ENCODE peak calls at places on chromosome 14, in five cellular contexts. One of them, this sample, is unnamed.
A peak's percentile ranks its signal among the peaks of the same experiment; 100 is the strongest.

GRCh38 chr14:64501326-64502171 is 2.1 kb downstream of the ZBTB25 start:
- DNase-seq in breast epithelium: no peak
- DNase-seq in ovary: peak; percentile 44
- DNase-seq in pancreas: peak; percentile 45
- DNase-seq in uterus: peak; percentile 86
- DNase-seq in this sample: peak; percentile 56

GRCh38 chr14:93980464-93981201 is 4.3 kb upstream of the ASB2 start:
- DNase-seq in breast epithelium: no peak
- DNase-seq in ovary: no peak
- DNase-seq in uterus: peak; percentile 90
- DNase-seq in pancreas: no peak
- DNase-seq in this sample: no peak

GRCh38 chr14:73723411-73723798 is 9.2 kb upstream of the PNMA1 start:
- DNase-seq in pancreas: no peak
- DNase-seq in uterus: no peak
- DNase-seq in ovary: no peak
- DNase-seq in breast epithelium: no peak
- DNase-seq in this sample: no peak

GRCh38 chr14:56119221-56119967 is 1.2 kb downstream of the PELI2 start:
- DNase-seq in breast epithelium: no peak
- DNase-seq in uterus: peak; percentile 28
- DNase-seq in ovary: peak; percentile 48
- DNase-seq in pancreas: peak; percentile 50
- DNase-seq in this sample: peak; percentile 56

GRCh38 chr14:79281244-79282199 is 929.8 kb downstream of the DIO2 start:
- DNase-seq in breast epithelium: no peak
- DNase-seq in uterus: no peak
- DNase-seq in pancreas: no peak
- DNase-seq in ovary: no peak
- DNase-seq in this sample: no peak

GRCh38 chr14:77026930-77027537 is 1.5 kb downstream of the IRF2BPL start:
- DNase-seq in uterus: peak; percentile 39
- DNase-seq in pancreas: peak; percentile 61
- DNase-seq in breast epithelium: no peak
- DNase-seq in ovary: peak; percentile 33
- DNase-seq in this sample: no peak

GRCh38 chr14:76856769-76857168 is 30.6 kb downstream of the LRRC74A start:
- DNase-seq in uterus: no peak
- DNase-seq in ovary: no peak
- DNase-seq in pancreas: no peak
- DNase-seq in breast epithelium: no peak
- DNase-seq in this sample: no peak

GRCh38 chr14:51410846-51411245 is 170.8 kb downstream of the TMX1 start:
- DNase-seq in pancreas: no peak
- DNase-seq in ovary: no peak
- DNase-seq in breast epithelium: no peak
- DNase-seq in uterus: no peak
- DNase-seq in this sample: no peak

GRCh38 chr14:50542941-50543418 is 10.6 kb upstream of the MAP4K5 start:
- DNase-seq in breast epithelium: no peak
- DNase-seq in ovary: no peak
- DNase-seq in uterus: peak; percentile 26
- DNase-seq in pancreas: peak; percentile 34
- DNase-seq in this sample: peak; percentile 34

GRCh38 chr14:22423958-22424357 is 165.1 kb downstream of the DAD1 start:
- DNase-seq in pancreas: no peak
- DNase-seq in ovary: no peak
- DNase-seq in breast epithelium: no peak
- DNase-seq in uterus: no peak
- DNase-seq in this sample: no peak

DNA sequence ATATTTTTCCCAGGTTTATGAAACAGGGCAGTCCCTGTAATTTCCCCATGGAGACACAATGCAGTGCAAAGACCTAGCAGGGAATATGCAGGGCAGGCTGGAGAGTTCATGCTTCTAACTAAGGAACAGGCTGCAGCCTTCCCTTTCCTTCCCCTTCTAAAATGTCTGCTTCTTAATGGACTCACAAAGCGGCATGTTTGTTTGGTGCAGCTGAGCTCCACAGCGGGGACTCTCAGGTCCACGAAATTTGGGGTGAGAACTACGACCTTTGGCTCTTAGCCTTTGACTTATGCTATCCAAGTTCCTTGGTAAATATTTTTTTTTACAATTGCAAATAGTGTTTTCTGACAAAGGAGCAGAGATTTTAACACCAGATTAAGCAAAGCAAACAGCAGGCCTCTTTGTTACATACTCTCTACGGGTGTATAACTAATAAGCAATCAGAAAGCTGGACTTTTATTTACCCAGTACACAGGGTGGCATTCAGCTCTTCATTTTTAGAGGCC is 323.6 kb downstream of the ZFP36L1 start:
- DNase-seq in breast epithelium: no peak
- DNase-seq in uterus: no peak
- DNase-seq in ovary: no peak
- DNase-seq in pancreas: no peak
- DNase-seq in this sample: no peak
- TF ChIP-seq CTCF in breast epithelium: no peak
- TF ChIP-seq CTCF in uterus: no peak
- TF ChIP-seq CTCF in ovary: no peak
- TF ChIP-seq CTCF in pancreas: no peak
- TF ChIP-seq CTCF in this sample: no peak

DNA sequence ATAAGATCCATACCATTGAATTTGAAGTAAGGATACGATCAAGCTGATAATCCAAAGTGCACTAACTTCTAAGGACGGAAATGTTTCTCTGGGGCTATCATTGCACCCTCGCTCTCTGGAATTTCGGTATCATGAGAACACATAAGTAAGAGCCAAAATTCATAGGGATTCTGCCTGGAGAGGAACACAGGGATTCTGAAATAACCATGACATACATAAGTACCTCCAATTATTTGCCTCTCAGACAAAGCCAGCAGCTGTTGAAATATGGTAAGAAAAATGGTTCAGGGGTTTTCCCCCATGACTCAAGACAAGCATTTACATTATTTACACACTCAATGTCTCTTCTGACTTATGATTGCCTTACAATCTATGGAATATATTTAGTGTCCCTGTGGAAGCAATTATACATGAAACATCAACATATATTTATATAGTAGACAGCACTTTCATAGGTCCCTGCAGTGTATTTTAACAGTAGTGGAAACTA is 1123.6 kb upstream of the SEL1L start:
- DNase-seq in uterus: no peak
- DNase-seq in ovary: no peak
- DNase-seq in pancreas: no peak
- DNase-seq in breast epithelium: no peak
- DNase-seq in this sample: no peak
- H3K27ac ChIP-seq in uterus: no peak overlapping the region
- H3K27ac ChIP-seq in ovary: no peak overlapping the region
- H3K27ac ChIP-seq in pancreas: no peak overlapping the region
- H3K27ac ChIP-seq in breast epithelium: no peak overlapping the region
- H3K27ac ChIP-seq in this sample: no peak overlapping the region

DNA sequence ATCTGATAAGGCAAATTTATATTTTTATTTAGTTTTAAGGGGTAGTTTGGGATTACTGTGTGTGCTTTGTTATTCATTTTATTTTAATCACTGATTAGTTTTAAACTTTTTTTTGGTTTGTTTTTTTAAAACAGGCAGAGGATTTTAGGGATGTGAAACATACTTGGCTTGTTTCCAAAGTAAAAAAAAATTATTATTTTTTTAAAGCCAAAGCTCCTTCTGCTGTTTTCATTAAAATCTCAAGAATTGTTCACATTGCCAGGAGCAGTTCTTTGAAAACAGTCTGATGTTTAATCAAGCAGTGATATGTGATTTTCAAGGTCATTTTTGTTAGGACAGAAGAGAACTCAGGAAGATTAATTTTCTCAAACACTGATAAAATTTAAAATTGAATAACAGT is 11.2 kb downstream of the TTC8 start:
- DNase-seq in pancreas: no peak
- DNase-seq in breast epithelium: no peak
- DNase-seq in ovary: no peak
- DNase-seq in uterus: no peak
- DNase-seq in this sample: no peak
- TF ChIP-seq CTCF in pancreas: no peak
- TF ChIP-seq CTCF in breast epithelium: no peak
- TF ChIP-seq CTCF in ovary: no peak
- TF ChIP-seq CTCF in uterus: no peak
- TF ChIP-seq CTCF in this sample: no peak

DNA sequence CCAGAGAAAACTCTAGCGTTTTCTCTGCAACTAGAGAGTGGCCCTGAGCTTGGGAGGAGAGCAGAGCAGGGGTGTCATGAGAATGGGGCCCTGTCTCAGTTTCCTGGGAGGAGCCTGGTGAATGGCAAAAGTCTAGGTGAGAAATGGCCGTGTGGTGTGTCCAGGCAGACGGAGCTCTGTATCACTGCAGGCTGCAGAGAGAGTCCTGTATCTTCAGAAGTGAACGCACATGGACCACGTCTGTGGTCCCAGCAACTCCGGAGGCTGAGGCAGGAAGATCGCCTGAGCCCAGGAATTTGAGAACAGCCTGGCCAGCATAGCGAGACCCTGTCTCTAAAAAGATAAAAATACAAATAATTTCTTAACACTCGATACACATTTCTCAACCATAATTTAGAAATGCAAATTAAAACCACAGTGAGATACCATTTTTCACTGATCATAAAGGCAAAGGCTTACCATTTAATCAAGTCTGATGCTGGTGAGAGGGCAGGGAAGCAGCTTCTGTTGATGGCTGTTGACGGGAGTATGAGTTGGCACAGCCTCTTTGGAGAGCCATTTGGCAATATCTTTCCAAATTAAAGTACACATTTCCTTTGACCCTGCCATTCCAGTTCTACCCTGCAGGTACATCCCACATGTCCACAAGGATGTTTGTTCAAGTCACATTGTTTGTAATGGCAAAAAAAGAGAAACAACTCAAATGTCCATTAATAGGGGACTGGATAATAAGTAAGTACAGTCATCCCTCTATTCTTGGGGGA is 51.0 kb downstream of the NFKBIA start:
- DNase-seq in ovary: no peak
- DNase-seq in uterus: no peak
- DNase-seq in breast epithelium: no peak
- DNase-seq in pancreas: no peak
- DNase-seq in this sample: no peak
- H3K27ac ChIP-seq in ovary: no peak overlapping the region
- H3K27ac ChIP-seq in uterus: no peak overlapping the region
- H3K27ac ChIP-seq in breast epithelium: no peak overlapping the region
- H3K27ac ChIP-seq in pancreas: no peak overlapping the region
- H3K27ac ChIP-seq in this sample: no peak overlapping the region

DNA sequence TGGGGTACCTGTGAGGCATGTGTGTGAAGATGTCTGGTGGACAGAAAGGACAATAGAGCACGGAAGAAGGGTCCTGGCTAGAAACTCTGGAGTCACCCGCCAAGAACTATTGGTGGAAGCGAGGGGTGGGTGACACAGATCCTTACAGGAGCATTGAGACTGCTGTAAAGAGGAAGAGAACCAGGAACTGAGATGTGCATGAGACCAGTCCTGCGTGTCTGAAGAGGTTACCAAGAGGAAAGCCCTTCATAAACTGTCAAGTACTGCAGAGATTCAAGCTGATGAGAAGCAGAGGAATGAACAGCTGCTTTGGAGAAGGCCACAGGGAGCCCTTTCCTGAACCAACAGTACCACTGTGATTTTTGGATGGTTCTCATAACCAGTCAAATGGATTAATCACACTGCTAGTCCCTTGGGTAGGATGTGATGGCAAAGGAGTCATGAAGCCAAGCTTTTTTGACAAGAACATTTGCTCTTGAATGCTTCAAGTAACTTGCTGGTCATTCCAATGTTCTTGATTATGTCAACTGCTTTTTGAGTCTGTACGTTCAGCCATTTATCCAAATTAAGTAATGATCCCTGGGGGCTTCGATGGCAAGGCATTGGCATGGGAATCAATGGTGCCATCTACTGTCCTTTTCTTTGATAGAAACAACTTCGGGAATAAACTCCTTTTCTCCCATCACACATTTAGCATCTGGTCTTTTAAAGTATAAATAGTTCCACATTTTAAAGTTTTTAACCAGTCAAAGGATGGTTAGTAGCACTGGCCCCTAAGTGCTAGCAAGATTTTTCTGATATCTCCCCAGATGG is 42.9 kb downstream of the GPR135 start:
- DNase-seq in breast epithelium: no peak
- DNase-seq in ovary: no peak
- DNase-seq in uterus: no peak
- DNase-seq in pancreas: no peak
- DNase-seq in this sample: no peak
- TF ChIP-seq CTCF in breast epithelium: no peak
- TF ChIP-seq CTCF in ovary: no peak
- TF ChIP-seq CTCF in uterus: no peak
- TF ChIP-seq CTCF in pancreas: no peak
- TF ChIP-seq CTCF in this sample: no peak

GRCh38 chr14:89256273-89256672 is 160.8 kb downstream of the FOXN3 start:
- DNase-seq in ovary: no peak
- DNase-seq in pancreas: no peak
- DNase-seq in uterus: peak; percentile 26
- DNase-seq in breast epithelium: no peak
- DNase-seq in this sample: no peak

GRCh38 chr14:89256951-89257350 is 160.1 kb downstream of the FOXN3 start:
- DNase-seq in uterus: no peak
- DNase-seq in ovary: no peak
- DNase-seq in breast epithelium: no peak
- DNase-seq in pancreas: no peak
- DNase-seq in this sample: no peak

GRCh38 chr14:89260898-89261297 is 156.1 kb downstream of the FOXN3 start:
- DNase-seq in pancreas: no peak
- DNase-seq in ovary: no peak
- DNase-seq in uterus: no peak
- DNase-seq in breast epithelium: no peak
- DNase-seq in this sample: no peak

GRCh38 chr14:89259951-89260350 is 157.1 kb downstream of the FOXN3 start:
- DNase-seq in breast epithelium: no peak
- DNase-seq in pancreas: no peak
- DNase-seq in ovary: no peak
- DNase-seq in uterus: no peak
- DNase-seq in this sample: no peak

GRCh38 chr14:89258728-89259273 is 158.2 kb downstream of the FOXN3 start:
- DNase-seq in uterus: no peak
- DNase-seq in ovary: no peak
- DNase-seq in pancreas: no peak
- DNase-seq in breast epithelium: no peak
- DNase-seq in this sample: no peak
- H3K27ac ChIP-seq in uterus: no peak overlapping the region
- H3K27ac ChIP-seq in ovary: no peak overlapping the region
- H3K27ac ChIP-seq in pancreas: no peak overlapping the region
- H3K27ac ChIP-seq in breast epithelium: no peak overlapping the region
- H3K27ac ChIP-seq in this sample: no peak overlapping the region

This sample was measured in lung.